ENCODE peak calls at places on chromosomes 12 and 14, in five cellular contexts. O is tibial nerve; P is nephron progenitor cell; U is CD8-positive, alpha-beta T cell; L is neural progenitor cell. S is an unnamed sample.

GRCh38 chr12:68915055-68915454 is 17.9 kb downstream of the CPM start:
- DNase-seq in O (no peak), P (no peak), U (no peak), L (no peak), S (no peak)

GRCh38 chr12:28209782-28210181 is 19.5 kb downstream of the CCDC91 start:
- DNase-seq in O (no peak), P (no peak), U (no peak), L (peak), S (no peak)

GRCh38 chr14:68986926-68987652 is 8.0 kb upstream of the ACTN1 start:
- DNase-seq in O (no peak), P (no peak), U (no peak), L (no peak), S (no peak)

GRCh38 chr12:108846320-108846719 is 11.1 kb downstream of the SSH1 start:
- DNase-seq in O (no peak), P (no peak), U (no peak), L (no peak), S (no peak)

GRCh38 chr14:51780741-51781140 is 79.7 kb upstream of the GNG2 start:
- DNase-seq in O (no peak), P (peak), U (no peak), L (peak), S (no peak)

GRCh38 chr12:130031571-130032189 is 127.9 kb upstream of the TMEM132D start:
- DNase-seq in O (no peak), P (peak), U (peak), L (peak), S (peak)

GRCh38 chr12:43283206-43283605 is 268.8 kb downstream of the ADAMTS20 start:
- DNase-seq in O (no peak), P (no peak), U (no peak), L (no peak), S (no peak)

GRCh38 chr12:114817491-114818440 is 133.8 kb upstream of the TBX3 start:
- DNase-seq in O (no peak), P (peak), U (no peak), L (no peak), S (no peak)

GRCh38 chr12:28027328-28027727 is 54.8 kb upstream of the PTHLH start:
- DNase-seq in O (no peak), P (no peak), U (no peak), L (no peak), S (no peak)

GRCh38 chr12:102023343-102023930 is 38.4 kb downstream of the WASHC3 start:
- DNase-seq in O (no peak), P (no peak), U (no peak), L (no peak), S (no peak)

GRCh38 chr14:68399971-68400370 is 392.9 kb downstream of the ZFP36L1 start:
- DNase-seq in O (no peak), P (no peak), U (no peak), L (no peak), S (no peak)

GRCh38 chr14:77955816-77956796 is 156.2 kb downstream of the ADCK1 start:
- DNase-seq in O (no peak), P (no peak), U (no peak), L (peak), S (no peak)

GRCh38 chr14:105304565-105304964 is 3.8 kb upstream of the BRF1 start:
- DNase-seq in O (no peak), P (no peak), U (no peak), L (no peak), S (no peak)

GRCh38 chr14:68474741-68475140 is 318.1 kb downstream of the ZFP36L1 start:
- DNase-seq in O (no peak), P (no peak), U (no peak), L (no peak), S (no peak)

GRCh38 chr14:35335388-35336092 is 43.4 kb downstream of the PSMA6 start:
- DNase-seq in O (no peak), P (no peak), U (no peak), L (no peak), S (no peak)

GRCh38 chr14:87566986-87567385 is 426.0 kb downstream of the GALC start:
- DNase-seq in O (no peak), P (no peak), U (no peak), L (no peak), S (no peak)

GRCh38 chr14:36805116-36805515 is 143.5 kb downstream of the PAX9 start:
- DNase-seq in O (no peak), P (peak), U (no peak), L (peak), S (no peak)

GRCh38 chr14:77053046-77053841 is 24.7 kb upstream of the IRF2BPL start:
- DNase-seq in O (no peak), P (peak), U (peak), L (peak), S (peak)

GRCh38 chr14:56814468-56815074 is 4.3 kb upstream of the OTX2 start:
- DNase-seq in O (no peak), P (no peak), U (no peak), L (peak), S (no peak)

GRCh38 chr12:65279387-65280112 is 1.1 kb downstream of the MSRB3 start:
- DNase-seq in O (no peak), P (no peak), U (no peak), L (no peak), S (no peak)

GRCh38 chr12:17588968-17589367 is 501.0 kb downstream of the RERGL start:
- DNase-seq in O (no peak), P (peak), U (no peak), L (peak), S (no peak)

DNA sequence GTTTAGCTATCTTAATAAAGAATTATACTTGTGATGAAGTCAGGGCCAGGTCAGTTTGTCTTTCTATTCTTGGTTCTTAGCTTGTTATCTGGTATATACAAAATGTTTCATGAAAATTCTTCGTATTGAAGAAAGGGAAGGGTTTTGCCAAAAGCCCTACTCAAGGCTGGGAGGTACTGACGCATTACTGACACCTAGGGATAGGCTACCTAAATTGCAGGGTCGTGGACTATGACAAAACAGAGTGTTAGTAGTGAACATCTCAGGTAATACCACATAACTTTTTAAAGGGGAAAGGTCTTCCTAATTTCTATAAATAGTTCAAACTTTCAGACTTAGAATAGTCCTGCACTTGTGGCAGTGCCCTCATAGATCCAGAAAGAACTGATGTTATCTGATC is 246.3 kb downstream of the RGS6 start:
- DNase-seq in O (no peak), P (no peak), U (no peak), L (no peak), S (no peak)
- TF ChIP-seq CTCF in O (no peak), P (no peak), U (no peak), L (no peak), S (no peak)

DNA sequence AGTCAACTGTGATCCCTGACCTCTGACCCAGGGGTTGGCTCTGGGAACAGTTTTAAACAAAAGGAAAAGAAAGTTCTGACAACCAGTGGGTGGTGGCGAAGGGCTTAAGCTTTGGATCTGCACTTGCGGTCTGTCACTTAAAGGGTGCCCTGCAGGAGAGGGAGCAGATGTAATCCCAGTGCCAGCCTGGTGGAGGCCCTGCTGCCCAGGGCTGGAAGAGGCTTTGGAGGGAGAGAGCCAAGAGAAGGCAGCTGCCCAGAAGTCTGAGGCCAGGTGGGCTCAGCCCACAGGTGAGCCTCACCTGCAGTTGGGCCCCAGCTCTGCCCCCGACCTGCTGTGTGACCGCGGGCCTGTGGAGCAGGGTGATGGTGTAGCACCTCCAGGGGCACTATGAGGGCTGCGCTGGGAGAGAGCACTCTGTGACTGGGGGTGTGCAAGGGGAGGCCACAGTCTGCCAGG is 19.1 kb downstream of the SH2B3 start:
- DNase-seq in O (no peak), P (no peak), U (no peak), L (peak), S (no peak)
- TF ChIP-seq CTCF in O (no peak), P (no peak), U (no peak), L (peak), S (no peak)

GRCh38 chr14:92603309-92604257 is 90.0 kb downstream of the RIN3 start:
- DNase-seq in O (no peak), P (peak), U (peak), L (peak), S (no peak)
- TF ChIP-seq CTCF in O (no peak), P (no peak), U (peak), L (no peak), S (no peak)

GRCh38 chr12:94754653-94755052 is 104.3 kb upstream of the TMCC3 start:
- DNase-seq in O (no peak), P (no peak), U (no peak), L (no peak), S (no peak)
- TF ChIP-seq CTCF in O (no peak), P (no peak), U (no peak), L (no peak), S (no peak)

DNA sequence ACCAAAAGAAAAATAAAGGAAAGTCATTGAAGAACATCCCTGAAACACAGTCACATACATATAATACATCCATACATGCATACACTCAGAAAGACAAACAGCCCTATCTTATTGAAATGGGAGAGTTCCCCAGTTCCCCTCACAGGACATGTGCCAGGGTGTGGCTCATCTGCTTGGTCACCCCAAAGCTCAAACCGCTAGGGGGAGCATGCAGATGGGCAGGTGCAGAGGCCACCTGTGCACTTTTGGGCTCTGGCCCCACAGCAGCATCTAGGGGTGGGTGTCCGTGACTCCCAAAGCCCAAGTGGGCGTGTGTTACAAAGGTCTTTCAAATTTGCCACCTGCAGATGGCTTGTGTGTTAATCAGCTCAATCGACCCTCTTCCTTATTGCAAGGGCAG is 75.2 kb downstream of the CMAS start:
- DNase-seq in O (no peak), P (no peak), U (peak), L (peak), S (no peak)
- TF ChIP-seq CTCF in O (no peak), P (no peak), U (peak), L (peak), S (no peak)

GRCh38 chr12:107081778-107082177 is 11.6 kb downstream of the CRY1 start:
- DNase-seq in O (no peak), P (no peak), U (no peak), L (no peak), S (no peak)

DNA sequence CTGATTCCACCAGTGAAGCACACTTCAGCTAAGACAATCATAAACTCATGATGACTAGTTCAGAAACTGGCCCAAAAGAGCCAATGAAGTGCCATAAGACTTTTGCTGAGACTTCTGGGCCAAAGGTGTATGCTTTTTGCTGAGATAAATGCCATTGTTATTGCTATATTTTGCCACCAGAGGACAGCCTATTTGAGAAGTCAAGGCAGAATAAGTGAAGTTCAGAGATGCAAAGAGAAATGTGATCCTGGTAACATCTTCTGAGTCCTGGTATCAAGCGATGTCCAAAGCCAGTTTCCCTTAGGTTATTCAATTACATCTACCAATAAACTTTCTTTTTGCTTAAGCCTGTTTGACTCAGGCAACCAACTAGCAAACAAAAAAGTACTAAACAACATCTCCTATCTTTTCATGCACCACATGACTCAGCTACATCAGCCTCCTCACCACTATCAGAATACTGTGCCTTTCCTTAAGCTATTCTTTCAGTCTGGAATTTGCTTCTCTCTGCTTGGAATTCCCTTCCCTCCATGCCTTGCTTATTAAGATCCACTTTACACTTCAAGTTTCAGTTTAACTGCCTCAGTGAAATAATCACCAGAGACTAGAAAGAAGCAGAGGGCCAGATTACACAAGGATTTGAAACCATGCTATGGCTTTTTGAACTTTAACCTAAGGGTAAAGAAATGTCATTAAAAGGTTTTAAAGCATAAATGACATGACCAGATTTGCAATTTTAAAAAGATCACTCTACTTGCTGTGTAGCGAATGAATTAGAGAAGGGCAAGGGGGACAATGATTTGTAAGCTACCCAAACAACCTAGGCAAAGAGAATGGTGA is 14.0 kb downstream of the CRY1 start:
- DNase-seq in O (no peak), P (no peak), U (no peak), L (no peak), S (no peak)
- TF ChIP-seq CTCF in O (peak), P (peak), U (peak), L (peak), S (no peak)

GRCh38 chr14:81170104-81170828 is 50.5 kb downstream of the GTF2A1 start:
- DNase-seq in O (peak), P (peak), U (peak), L (peak), S (peak)
- TF ChIP-seq CTCF in O (peak), P (peak), U (peak), L (peak), S (peak)

S was measured in activated B cell treated with CpG ODN at 0.5 μM for 24 hours.